ENCODE peak calls at places on chromosomes 3 and 15, in five cellular contexts. N is left ventricle myocardium superior; K is activated CD4-positive, alpha-beta T cell treated with anti-CD3 and anti-CD28 coated beads for 48 hours; X is AG04450; U is HS-5. Z is an unnamed sample.

GRCh38 chr3:61667417-61668213 is 106.2 kb downstream of the PTPRG start:
- DNase-seq in N (no peak), U (no peak), K (no peak), X (no peak), Z (peak)

GRCh38 chr3:46594723-46595122 is 17.6 kb upstream of the FAM240A start:
- DNase-seq in N (no peak), X (no peak), K (no peak), U (no peak), Z (no peak)

GRCh38 chr3:56928379-56929068 is 126.8 kb upstream of the ARHGEF3 start:
- DNase-seq in K (no peak), U (peak), N (no peak), X (no peak), Z (no peak)

GRCh38 chr15:35696767-35697231 is 150.8 kb upstream of the DPH6 start:
- DNase-seq in K (no peak), X (peak), N (no peak), U (peak), Z (peak)

GRCh38 chr3:32457971-32458471 is 44.6 kb downstream of the CMTM6 start:
- DNase-seq in U (no peak), N (no peak), X (no peak), K (peak), Z (no peak)

GRCh38 chr3:143581972-143582722 is 266.1 kb downstream of the SLC9A9 start:
- DNase-seq in N (no peak), U (no peak), X (no peak), K (no peak), Z (no peak)

GRCh38 chr3:72894941-72895552 is 7.2 kb downstream of the GXYLT2 start:
- DNase-seq in U (no peak), X (no peak), N (no peak), K (no peak), Z (no peak)

GRCh38 chr15:80934761-80935221 is 54.8 kb downstream of the MESD start:
- DNase-seq in U (peak), N (no peak), X (no peak), K (no peak), Z (peak)

GRCh38 chr3:188868803-188869202 is 303.0 kb upstream of the TPRG1 start:
- DNase-seq in U (no peak), X (no peak), N (no peak), K (no peak), Z (no peak)

GRCh38 chr3:146972726-146973125 is 367.6 kb upstream of the PLSCR5 start:
- DNase-seq in X (no peak), N (no peak), U (no peak), K (no peak), Z (no peak)

GRCh38 chr3:195870442-195870841 is 37.9 kb downstream of the TNK2 start:
- DNase-seq in K (no peak), N (no peak), U (no peak), X (no peak), Z (peak)

GRCh38 chr15:79432345-79433311 is 492 bp downstream of the MINAR1 start:
- DNase-seq in N (no peak), X (no peak), U (no peak), K (peak), Z (no peak)

Z was measured in osteoblast.